ENCODE peak calls at places on chromosomes 5 and 9, in eight cellular contexts. F is A549, K is IMR-90, W is WTC11, G is GM12878, X is HepG2, I is H1, S is K562. N is an unnamed sample.

GRCh38 chr5:40560470-40560869 is 119.2 kb upstream of the PTGER4 start:
- DNase-seq in I (no peak), X (no peak), W (no peak), K (no peak), G (no peak), F (no peak), S (no peak), N (no peak)

GRCh38 chr5:38078161-38078560 is 180.2 kb upstream of the EGFLAM start:
- DNase-seq in I (no peak), F (no peak), S (no peak), W (no peak), G (no peak), K (peak), X (peak), N (no peak)

GRCh38 chr5:151686673-151687378 is at the start of gene SPARC:
- DNase-seq in S (no peak), F (no peak), G (no peak), X (no peak), W (peak), K (peak), I (peak), N (peak)

GRCh38 chr5:65925601-65926275 is 637 bp upstream of the ERBIN start:
- DNase-seq in G (no peak), S (peak), F (peak), I (peak), K (peak), W (peak), X (peak), N (peak)

GRCh38 chr9:124389146-124389939 is 25.9 kb downstream of the PSMB7 start:
- DNase-seq in I (no peak), G (no peak), X (no peak), W (no peak), S (no peak), F (no peak), K (no peak), N (no peak)

GRCh38 chr5:143200781-143201398 is 202.6 kb downstream of the NR3C1 start:
- DNase-seq in I (no peak), G (no peak), W (no peak), F (peak), S (no peak), X (no peak), K (peak), N (no peak)

GRCh38 chr5:1439388-1440097 is 5.7 kb downstream of the SLC6A3 start:
- DNase-seq in G (no peak), W (no peak), I (no peak), K (no peak), F (no peak), S (no peak), X (no peak), N (peak)

GRCh38 chr5:116448869-116449453 is 125.7 kb downstream of the SEMA6A start:
- DNase-seq in S (no peak), K (no peak), W (no peak), I (no peak), G (no peak), X (no peak), F (no peak), N (no peak)

GRCh38 chr9:34072868-34073590 is 24.3 kb upstream of the UBAP2 start:
- DNase-seq in F (peak), W (no peak), I (peak), G (no peak), K (peak), S (no peak), X (peak), N (no peak)

GRCh38 chr5:119313876-119314605 is 41.8 kb upstream of the TNFAIP8 start:
- DNase-seq in X (no peak), S (no peak), G (no peak), W (no peak), I (no peak), K (no peak), F (no peak), N (no peak)

GRCh38 chr9:101999441-101999840 is 261.0 kb upstream of the GRIN3A start:
- DNase-seq in K (no peak), G (no peak), I (no peak), W (no peak), F (no peak), X (no peak), S (no peak), N (no peak)

GRCh38 chr9:76112151-76112550 is 221.7 kb downstream of the PCSK5 start:
- DNase-seq in F (no peak), K (no peak), S (no peak), X (no peak), G (no peak), I (no peak), W (no peak), N (no peak)

GRCh38 chr9:76109953-76110352 is 219.5 kb downstream of the PCSK5 start:
- DNase-seq in F (no peak), S (no peak), I (no peak), X (no peak), K (peak), W (no peak), G (no peak), N (no peak)

GRCh38 chr9:76101945-76102344 is 211.5 kb downstream of the PCSK5 start:
- DNase-seq in S (no peak), G (no peak), X (no peak), F (no peak), K (no peak), W (no peak), I (no peak), N (no peak)

DNA sequence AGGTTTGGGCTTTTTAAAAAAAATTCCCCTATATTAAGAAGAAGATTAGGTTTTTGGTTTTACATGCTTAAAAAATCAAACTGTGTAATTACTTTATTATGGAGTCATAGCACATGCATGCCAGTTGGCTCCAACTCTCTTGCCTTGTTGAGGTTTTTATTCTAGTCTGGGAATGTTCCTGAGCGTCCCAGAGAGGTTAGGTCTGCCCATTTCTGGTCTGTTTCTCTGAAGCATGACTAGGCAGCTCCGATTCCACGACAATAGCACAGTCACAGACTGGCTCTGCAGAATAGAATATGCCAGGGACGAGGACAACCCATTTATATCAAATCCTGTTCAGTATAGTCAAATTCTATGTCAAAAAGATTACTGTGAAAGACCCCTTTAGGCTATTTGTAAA is 217.0 kb downstream of the PCSK5 start:
- DNase-seq in S (no peak), I (no peak), K (no peak), X (no peak), G (no peak), W (no peak), F (no peak), N (no peak)
- TF ChIP-seq USF2 in S (no peak), I (no peak), K (no peak), X (no peak), G (no peak), W (no peak), F (no peak), N (no peak)

GRCh38 chr5:81783401-81783800 is 32.5 kb upstream of the SSBP2 start:
- DNase-seq in K (no peak), G (no peak), I (no peak), S (no peak), W (no peak), F (no peak), X (no peak), N (no peak)
- TF ChIP-seq USF2 in K (no peak), G (no peak), I (no peak), S (no peak), W (no peak), F (no peak), X (no peak), N (no peak)

GRCh38 chr9:570187-570586 is 271.3 kb upstream of the DMRT1 start:
- DNase-seq in W (no peak), X (no peak), S (no peak), F (no peak), K (no peak), G (no peak), I (no peak), N (no peak)

GRCh38 chr9:571745-572144 is 269.8 kb upstream of the DMRT1 start:
- DNase-seq in K (no peak), I (no peak), S (no peak), F (no peak), X (no peak), G (no peak), W (no peak), N (no peak)

GRCh38 chr9:571066-571465 is 270.4 kb upstream of the DMRT1 start:
- DNase-seq in K (no peak), S (no peak), I (no peak), G (no peak), F (peak), W (no peak), X (no peak), N (no peak)

GRCh38 chr9:573551-574410 is 267.7 kb upstream of the DMRT1 start:
- DNase-seq in F (no peak), X (peak), K (no peak), W (peak), S (no peak), G (no peak), I (no peak), N (no peak)

DNA sequence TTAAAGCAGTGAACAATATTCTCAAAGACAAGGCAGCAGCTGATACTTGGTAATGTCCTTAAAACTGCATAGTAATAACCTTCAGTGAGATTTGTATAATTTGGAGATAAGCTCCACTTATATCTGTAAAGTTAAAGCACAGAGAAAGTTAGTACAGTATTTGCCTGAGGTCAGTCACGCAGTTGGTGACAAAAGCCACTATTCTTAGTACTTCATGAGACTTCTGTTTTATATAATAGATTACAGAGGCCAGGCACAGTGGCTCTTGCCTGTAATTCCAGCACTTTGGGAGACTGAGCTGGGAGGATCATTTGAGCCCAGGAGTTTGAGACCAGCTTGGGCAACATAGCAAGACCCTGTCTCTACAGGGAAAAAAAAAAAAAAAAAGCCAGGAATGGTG is 266.4 kb upstream of the DMRT1 start:
- DNase-seq in K (no peak), W (no peak), S (no peak), I (no peak), X (no peak), F (no peak), G (no peak), N (no peak)
- TF ChIP-seq USF2 in K (no peak), W (no peak), S (no peak), I (no peak), X (no peak), F (no peak), G (no peak), N (no peak)

GRCh38 chr5:14364576-14365472 is 216.8 kb upstream of the OTULINL start:
- DNase-seq in I (peak), F (peak), X (peak), W (peak), K (no peak), G (no peak), S (peak), N (peak)
- TF ChIP-seq USF2 in I (no peak), F (no peak), X (no peak), W (no peak), K (no peak), G (no peak), S (no peak), N (no peak)

GRCh38 chr5:178123094-178123986 is 7.5 kb upstream of the RMND5B start:
- DNase-seq in K (no peak), X (no peak), I (no peak), W (no peak), F (no peak), G (no peak), S (no peak), N (no peak)
- TF ChIP-seq USF2 in K (no peak), X (no peak), I (no peak), W (no peak), F (no peak), G (no peak), S (no peak), N (no peak)

GRCh38 chr5:158086856-158087255 is 227.9 kb upstream of the CLINT1 start:
- DNase-seq in I (no peak), F (no peak), G (no peak), W (no peak), X (no peak), S (no peak), K (no peak), N (no peak)
- TF ChIP-seq USF2 in I (no peak), F (no peak), G (no peak), W (no peak), X (no peak), S (no peak), K (no peak), N (no peak)

N was measured in SK-N-SH.